ENCODE peak calls at places on chromosomes 1 and 21, in five cellular contexts. One of them, this sample, is unnamed. For H3K27me3, the result is how much of the 10 kb centered on the place peaks cover.

GRCh38 chr21:29130234-29130993 is at the start of gene MAP3K7CL:
- DNase-seq in GM23338: no peak
- DNase-seq in fibroblast of lung: peak
- DNase-seq in osteoblast: peak
- DNase-seq in esophagus squamous epithelium: no peak
- DNase-seq in this sample: no peak

GRCh38 chr1:96487404-96487803 is 234.2 kb upstream of the PTBP2 start:
- DNase-seq in GM23338: no peak
- DNase-seq in fibroblast of lung: peak
- DNase-seq in osteoblast: peak
- DNase-seq in esophagus squamous epithelium: no peak
- DNase-seq in this sample: no peak

GRCh38 chr1:87141556-87141955 is 187.1 kb upstream of the LMO4 start:
- DNase-seq in GM23338: no peak
- DNase-seq in fibroblast of lung: no peak
- DNase-seq in osteoblast: no peak
- DNase-seq in esophagus squamous epithelium: no peak
- DNase-seq in this sample: no peak

GRCh38 chr1:86581250-86581649 is 34.4 kb downstream of the CLCA4 start:
- DNase-seq in GM23338: no peak
- DNase-seq in fibroblast of lung: no peak
- DNase-seq in osteoblast: no peak
- DNase-seq in esophagus squamous epithelium: no peak
- DNase-seq in this sample: no peak

GRCh38 chr21:36719614-36720013 is 20.7 kb downstream of the SIM2 start:
- DNase-seq in GM23338: no peak
- DNase-seq in fibroblast of lung: no peak
- DNase-seq in osteoblast: no peak
- DNase-seq in esophagus squamous epithelium: no peak
- DNase-seq in this sample: peak

GRCh38 chr1:39657402-39657801 is 14.5 kb downstream of the NT5C1A start:
- DNase-seq in GM23338: no peak
- DNase-seq in fibroblast of lung: no peak
- DNase-seq in osteoblast: peak
- DNase-seq in esophagus squamous epithelium: no peak
- DNase-seq in this sample: no peak

GRCh38 chr1:119647734-119648619 is at the start of gene ZNF697:
- DNase-seq in GM23338: peak
- DNase-seq in fibroblast of lung: peak
- DNase-seq in osteoblast: peak
- DNase-seq in esophagus squamous epithelium: peak
- DNase-seq in this sample: peak

GRCh38 chr1:115641762-115642167 is at the start of gene VANGL1:
- DNase-seq in GM23338: peak
- DNase-seq in fibroblast of lung: peak
- DNase-seq in osteoblast: peak
- DNase-seq in esophagus squamous epithelium: no peak
- DNase-seq in this sample: peak

GRCh38 chr1:6646499-6647148 is 22.0 kb downstream of the THAP3 start:
- DNase-seq in GM23338: peak
- DNase-seq in fibroblast of lung: peak
- DNase-seq in osteoblast: peak
- DNase-seq in esophagus squamous epithelium: no peak
- DNase-seq in this sample: peak

GRCh38 chr1:183285746-183286145 is 99.7 kb downstream of the LAMC2 start:
- DNase-seq in GM23338: no peak
- DNase-seq in fibroblast of lung: no peak
- DNase-seq in osteoblast: peak
- DNase-seq in esophagus squamous epithelium: no peak
- DNase-seq in this sample: no peak

GRCh38 chr1:52423771-52424170 is 19.4 kb downstream of the PRPF38A start:
- DNase-seq in GM23338: no peak
- DNase-seq in fibroblast of lung: no peak
- DNase-seq in osteoblast: no peak
- DNase-seq in esophagus squamous epithelium: no peak
- DNase-seq in this sample: no peak

GRCh38 chr1:200245492-200245891 is 164.3 kb downstream of the ZNF281 start:
- DNase-seq in GM23338: no peak
- DNase-seq in fibroblast of lung: peak
- DNase-seq in osteoblast: no peak
- DNase-seq in esophagus squamous epithelium: no peak
- DNase-seq in this sample: no peak

GRCh38 chr21:17513214-17514123 is 626 bp downstream of the CXADR start:
- DNase-seq in GM23338: peak
- DNase-seq in fibroblast of lung: peak
- DNase-seq in osteoblast: peak
- DNase-seq in esophagus squamous epithelium: no peak
- DNase-seq in this sample: peak

GRCh38 chr1:243254927-243255790 is at the start of gene CEP170:
- DNase-seq in GM23338: peak
- DNase-seq in fibroblast of lung: peak
- DNase-seq in osteoblast: peak
- DNase-seq in esophagus squamous epithelium: peak
- DNase-seq in this sample: peak

GRCh38 chr1:243254233-243254926 is 701 bp downstream of the CEP170 start:
- DNase-seq in GM23338: peak
- DNase-seq in fibroblast of lung: peak
- DNase-seq in osteoblast: peak
- DNase-seq in esophagus squamous epithelium: no peak
- DNase-seq in this sample: peak

GRCh38 chr1:243256590-243256989 is 749 bp downstream of the SDCCAG8 start:
- DNase-seq in GM23338: no peak
- DNase-seq in fibroblast of lung: no peak
- DNase-seq in osteoblast: no peak
- DNase-seq in esophagus squamous epithelium: no peak
- DNase-seq in this sample: no peak

GRCh38 chr1:243255791-243256512 is at the start of gene SDCCAG8:
- DNase-seq in GM23338: peak
- DNase-seq in fibroblast of lung: peak
- DNase-seq in osteoblast: peak
- DNase-seq in esophagus squamous epithelium: peak
- DNase-seq in this sample: peak

GRCh38 chr1:243257189-243257588 is 1.3 kb downstream of the SDCCAG8 start:
- DNase-seq in GM23338: no peak
- DNase-seq in fibroblast of lung: no peak
- DNase-seq in osteoblast: no peak
- DNase-seq in esophagus squamous epithelium: no peak
- DNase-seq in this sample: no peak
- H3K4me3 ChIP-seq in GM23338: no peak
- H3K4me3 ChIP-seq in fibroblast of lung: peak
- H3K4me3 ChIP-seq in osteoblast: peak
- H3K4me3 ChIP-seq in esophagus squamous epithelium: no peak
- H3K4me3 ChIP-seq in this sample: no peak

GRCh38 chr1:101356604-101357443 is 120.0 kb downstream of the S1PR1 start:
- DNase-seq in GM23338: peak
- DNase-seq in fibroblast of lung: no peak
- DNase-seq in osteoblast: no peak
- DNase-seq in esophagus squamous epithelium: no peak
- DNase-seq in this sample: no peak
- H3K27me3 ChIP-seq in GM23338: under half
- H3K27me3 ChIP-seq in fibroblast of lung: under half
- H3K27me3 ChIP-seq in osteoblast: under half
- H3K27me3 ChIP-seq in esophagus squamous epithelium: under half
- H3K27me3 ChIP-seq in this sample: under half

DNA sequence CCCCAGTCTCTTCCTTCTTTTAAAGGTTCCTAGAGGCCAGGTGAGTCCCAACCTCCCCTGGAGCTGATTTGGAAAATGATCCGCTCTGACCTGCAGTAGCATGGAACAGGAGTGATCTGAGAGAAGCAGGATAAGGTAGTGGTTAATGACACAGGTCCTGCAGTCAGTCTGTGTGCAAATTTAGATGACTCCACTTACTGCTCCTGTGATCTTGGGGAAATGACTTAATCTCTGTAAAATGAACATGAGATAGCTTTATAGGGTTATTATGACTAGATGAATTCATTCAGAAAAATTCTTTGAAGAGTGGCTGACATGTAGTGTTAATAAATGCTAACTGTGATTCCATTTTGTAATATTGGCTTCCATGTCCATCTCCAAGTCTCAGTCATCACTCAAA is 374.9 kb upstream of the CAMK1G start:
- DNase-seq in GM23338: no peak
- DNase-seq in fibroblast of lung: no peak
- DNase-seq in osteoblast: peak
- DNase-seq in esophagus squamous epithelium: no peak
- DNase-seq in this sample: no peak
- H3K4me3 ChIP-seq in GM23338: peak
- H3K4me3 ChIP-seq in fibroblast of lung: no peak
- H3K4me3 ChIP-seq in osteoblast: no peak
- H3K4me3 ChIP-seq in esophagus squamous epithelium: no peak
- H3K4me3 ChIP-seq in this sample: no peak

GRCh38 chr1:153682730-153683129 is 4.2 kb downstream of the NPR1 start:
- DNase-seq in GM23338: no peak
- DNase-seq in fibroblast of lung: no peak
- DNase-seq in osteoblast: no peak
- DNase-seq in esophagus squamous epithelium: no peak
- DNase-seq in this sample: no peak
- H3K27me3 ChIP-seq in GM23338: under half
- H3K27me3 ChIP-seq in fibroblast of lung: under half
- H3K27me3 ChIP-seq in osteoblast: half or more
- H3K27me3 ChIP-seq in esophagus squamous epithelium: under half
- H3K27me3 ChIP-seq in this sample: under half

GRCh38 chr1:98870959-98871903 is 133.4 kb downstream of the PLPPR5 start:
- DNase-seq in GM23338: peak
- DNase-seq in fibroblast of lung: no peak
- DNase-seq in osteoblast: no peak
- DNase-seq in esophagus squamous epithelium: no peak
- DNase-seq in this sample: no peak
- H3K4me3 ChIP-seq in GM23338: no peak
- H3K4me3 ChIP-seq in fibroblast of lung: no peak
- H3K4me3 ChIP-seq in osteoblast: no peak
- H3K4me3 ChIP-seq in esophagus squamous epithelium: no peak
- H3K4me3 ChIP-seq in this sample: no peak